ENCODE peak calls at places on chromosomes 6 and 20, in four cellular contexts. N, G, M and V are unnamed samples. For H3K27me3, the result is how much of the 10 kb centered on the place peaks cover.

GRCh38 chr20:19301142-19301541 is 88.7 kb downstream of the SLC24A3 start:
- DNase-seq in N (no peak), G (no peak), M (no peak), V (no peak)

GRCh38 chr6:154292066-154292465 is 64.5 kb downstream of the IPCEF1 start:
- DNase-seq in N (no peak), G (no peak), M (no peak), V (no peak)

GRCh38 chr20:53666144-53666543 is 72.5 kb upstream of the ZNF217 start:
- DNase-seq in N (no peak), G (no peak), M (no peak), V (no peak)

GRCh38 chr20:24164360-24164759 is 175.8 kb upstream of the GGTLC1 start:
- DNase-seq in N (no peak), G (no peak), M (peak), V (peak)

GRCh38 chr6:145569140-145569539 is 166.2 kb downstream of the EPM2A start:
- DNase-seq in N (no peak), G (no peak), M (no peak), V (no peak)

GRCh38 chr6:13012271-13012670 is 295.7 kb downstream of the PHACTR1 start:
- DNase-seq in N (no peak), G (no peak), M (no peak), V (no peak)

GRCh38 chr6:169909113-169909512 is 157.7 kb downstream of the ERMARD start:
- DNase-seq in N (no peak), G (no peak), M (no peak), V (no peak)

GRCh38 chr6:31725502-31726350 is 2.6 kb downstream of the MPIG6B start:
- DNase-seq in N (no peak), G (no peak), M (no peak), V (no peak)

GRCh38 chr6:71478834-71479541 is 190.4 kb downstream of the OGFRL1 start:
- DNase-seq in N (no peak), G (no peak), M (no peak), V (no peak)

GRCh38 chr6:22027226-22027725 is 269.6 kb downstream of the PRL start:
- DNase-seq in N (no peak), G (no peak), M (no peak), V (no peak)

GRCh38 chr20:22619272-22619671 is 34.9 kb upstream of the FOXA2 start:
- DNase-seq in N (no peak), G (no peak), M (peak), V (no peak)

GRCh38 chr6:44126320-44127149 is 717 bp downstream of the MRPL14 start:
- DNase-seq in N (peak), G (no peak), M (peak), V (peak)

GRCh38 chr6:44129841-44130322 is 2.5 kb downstream of the TMEM63B start:
- DNase-seq in N (no peak), G (no peak), M (peak), V (no peak)

GRCh38 chr6:44131880-44132279 is 4.5 kb downstream of the TMEM63B start:
- DNase-seq in N (no peak), G (no peak), M (no peak), V (no peak)

GRCh38 chr6:44127186-44128019 is at the start of the genes MRPL14 and TMEM63B:
- DNase-seq in N (peak), G (peak), M (peak), V (peak)

GRCh38 chr6:44128020-44128917 is 915 bp downstream of the TMEM63B start:
- DNase-seq in N (no peak), G (no peak), M (peak), V (peak)
- TF ChIP-seq CTCF in N (no peak), G (no peak), M (peak), V (peak)

GRCh38 chr6:165664553-165665383 is 1.7 kb upstream of the PDE10A start:
- DNase-seq in N (no peak), G (no peak), M (no peak), V (no peak)
- H3K27me3 ChIP-seq in N (under half), G (half or more), M (under half), V (under half)

GRCh38 chr6:54135665-54136370 is 24.6 kb downstream of the MLIP start:
- DNase-seq in N (no peak), G (no peak), M (peak), V (no peak)
- TF ChIP-seq TCF12 in N (no peak), G (no peak), M (no peak), V (no peak)

GRCh38 chr6:1335367-1336037 is 23.6 kb downstream of the FOXQ1 start:
- DNase-seq in N (no peak), G (no peak), M (peak), V (no peak)

GRCh38 chr6:1334725-1335124 is 22.8 kb downstream of the FOXQ1 start:
- DNase-seq in N (no peak), G (no peak), M (no peak), V (no peak)

GRCh38 chr6:1337791-1338190 is 25.9 kb downstream of the FOXQ1 start:
- DNase-seq in N (no peak), G (no peak), M (no peak), V (no peak)

GRCh38 chr6:1336246-1336843 is 24.4 kb downstream of the FOXQ1 start:
- DNase-seq in N (no peak), G (no peak), M (peak), V (no peak)
- TF ChIP-seq CTCF in N (peak), G (peak), M (peak), V (peak)

GRCh38 chr6:50815436-50816114 is 3.1 kb upstream of the TFAP2B start:
- DNase-seq in N (no peak), G (no peak), M (no peak), V (no peak)
- H3K27me3 ChIP-seq in N (under half), G (under half), M (under half), V (under half)

GRCh38 chr6:143449082-143449481 is 1.4 kb downstream of the ADAT2 start:
- DNase-seq in N (no peak), G (no peak), M (no peak), V (no peak)

GRCh38 chr6:143450453-143451362 is at the start of the genes ADAT2 and PEX3:
- DNase-seq in N (peak), G (peak), M (peak), V (peak)

GRCh38 chr6:143451531-143451930 is 926 bp downstream of the PEX3 start:
- DNase-seq in N (no peak), G (no peak), M (no peak), V (no peak)

DNA sequence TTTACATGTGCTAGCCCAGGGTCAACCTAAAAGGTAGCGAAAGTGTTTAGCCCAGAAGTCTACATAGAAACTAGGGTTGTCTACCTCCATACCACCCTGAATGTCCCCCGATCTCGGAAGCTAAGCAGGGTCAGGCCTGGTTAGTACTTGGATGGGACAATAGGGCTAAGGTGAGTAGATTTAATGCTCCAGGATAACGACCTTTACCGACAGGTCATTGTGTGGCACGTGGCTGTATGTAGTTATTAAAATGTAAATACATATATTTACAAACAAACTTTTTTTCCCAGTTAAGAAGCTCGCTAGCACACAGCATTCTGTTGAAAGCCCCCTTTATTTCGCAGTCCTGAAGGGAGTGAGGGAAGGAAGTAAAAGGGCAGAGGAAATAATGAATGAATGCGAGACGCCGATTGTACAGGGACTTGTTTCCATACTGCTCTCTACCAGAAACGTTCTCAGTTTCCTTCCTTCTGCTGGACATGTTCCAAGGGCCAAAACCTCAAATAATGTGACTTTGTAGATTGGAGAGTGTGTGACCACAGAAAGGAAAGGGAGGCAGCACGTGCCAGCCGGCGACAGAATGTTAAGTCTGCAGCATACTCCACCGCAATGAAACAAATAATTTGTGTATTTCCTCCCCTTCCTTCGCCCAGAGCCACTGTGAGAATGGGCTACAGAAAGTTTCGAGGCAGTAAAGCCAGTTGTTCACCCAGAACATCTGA is 603 bp downstream of the ADAT2 start:
- DNase-seq in N (peak), G (no peak), M (peak), V (peak)
- TF ChIP-seq TCF12 in N (no peak), G (no peak), M (no peak), V (no peak)

GRCh38 chr20:61300293-61300692 is 48.2 kb downstream of the CDH4 start:
- DNase-seq in N (no peak), G (no peak), M (no peak), V (no peak)
- TF ChIP-seq CTCF in N (no peak), G (no peak), M (no peak), V (no peak)

DNA sequence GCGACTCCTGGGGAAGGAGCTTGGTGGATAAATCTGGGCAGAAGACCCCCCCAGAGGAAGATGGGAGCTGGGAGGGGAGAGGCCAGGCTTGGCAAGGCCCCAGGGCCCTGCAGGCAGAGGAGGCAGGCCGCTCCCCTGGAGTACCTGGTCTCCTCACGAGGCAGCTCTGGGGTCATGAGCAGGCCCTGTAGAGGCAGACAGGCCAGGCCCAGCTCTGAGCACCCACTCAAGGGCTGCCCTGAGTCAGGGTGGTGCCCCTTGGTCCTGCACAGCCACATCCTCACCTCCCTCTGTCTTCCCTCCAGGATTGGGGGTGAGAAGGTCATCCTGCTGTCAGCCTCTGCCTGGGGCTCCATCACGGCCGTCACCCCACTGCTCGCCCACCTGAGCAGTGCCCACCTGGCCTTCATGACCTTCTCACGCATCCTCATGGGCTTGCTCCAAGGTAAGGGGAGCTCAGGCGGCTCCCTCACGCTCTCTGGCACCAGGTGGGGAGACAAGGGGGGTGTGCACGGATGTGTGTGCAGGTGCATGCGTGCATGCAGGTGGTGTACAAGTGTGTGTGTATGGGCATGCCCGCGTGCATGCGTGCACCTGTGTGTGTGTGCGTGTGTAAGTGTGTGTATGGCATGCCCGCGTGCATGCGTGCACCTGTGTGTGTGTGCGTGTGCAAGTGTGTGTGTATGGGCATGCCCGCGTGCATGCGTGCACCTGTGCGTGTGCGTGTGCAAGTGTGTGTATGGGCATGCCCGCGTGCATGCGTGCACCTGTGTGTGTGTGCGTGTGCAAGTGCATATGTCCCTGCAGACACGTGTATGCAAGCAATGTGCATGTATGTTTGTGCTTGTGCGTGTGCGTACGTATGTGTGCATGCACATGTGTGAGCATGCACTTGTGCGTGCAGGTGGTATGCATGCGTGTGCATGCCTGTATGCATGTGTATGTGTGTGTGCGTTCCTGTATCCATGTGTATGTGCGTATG is 4.9 kb downstream of the SLC17A9 start:
- DNase-seq in N (no peak), G (no peak), M (no peak), V (peak)
- H3K27me3 ChIP-seq in N (under half), G (under half), M (under half), V (under half)

DNA sequence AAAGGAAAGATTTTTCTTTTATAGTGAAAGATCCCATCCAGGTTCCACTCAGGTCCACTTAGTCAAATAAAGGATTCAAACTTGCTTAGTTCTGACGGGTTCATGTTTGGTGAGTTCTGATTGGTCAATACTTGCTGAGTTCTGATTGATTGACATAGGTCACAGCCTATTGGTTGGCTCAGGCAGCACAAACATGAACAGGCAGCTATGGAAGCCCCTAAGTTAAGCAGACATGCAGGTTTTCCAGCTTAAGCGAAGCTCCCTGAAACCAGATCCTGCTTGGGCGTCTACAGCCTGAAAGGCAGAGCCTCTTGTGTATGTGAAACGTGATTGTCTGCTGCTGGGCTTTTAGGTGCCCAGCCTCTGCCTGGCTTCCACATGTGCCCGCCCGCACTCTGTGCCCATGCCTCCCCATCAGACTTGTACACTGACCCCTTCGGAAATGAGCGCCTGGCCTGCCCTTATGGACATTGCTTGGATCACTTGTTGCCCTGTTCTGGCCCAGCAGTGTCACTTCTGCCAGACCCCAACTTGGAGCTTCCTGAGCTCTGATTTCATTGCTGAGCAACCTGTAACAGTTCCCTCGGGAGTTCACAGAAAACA is 45.4 kb upstream of the ECI2 start:
- DNase-seq in N (no peak), G (no peak), M (peak), V (peak)
- TF ChIP-seq TCF12 in N (no peak), G (no peak), M (no peak), V (no peak)

DNA sequence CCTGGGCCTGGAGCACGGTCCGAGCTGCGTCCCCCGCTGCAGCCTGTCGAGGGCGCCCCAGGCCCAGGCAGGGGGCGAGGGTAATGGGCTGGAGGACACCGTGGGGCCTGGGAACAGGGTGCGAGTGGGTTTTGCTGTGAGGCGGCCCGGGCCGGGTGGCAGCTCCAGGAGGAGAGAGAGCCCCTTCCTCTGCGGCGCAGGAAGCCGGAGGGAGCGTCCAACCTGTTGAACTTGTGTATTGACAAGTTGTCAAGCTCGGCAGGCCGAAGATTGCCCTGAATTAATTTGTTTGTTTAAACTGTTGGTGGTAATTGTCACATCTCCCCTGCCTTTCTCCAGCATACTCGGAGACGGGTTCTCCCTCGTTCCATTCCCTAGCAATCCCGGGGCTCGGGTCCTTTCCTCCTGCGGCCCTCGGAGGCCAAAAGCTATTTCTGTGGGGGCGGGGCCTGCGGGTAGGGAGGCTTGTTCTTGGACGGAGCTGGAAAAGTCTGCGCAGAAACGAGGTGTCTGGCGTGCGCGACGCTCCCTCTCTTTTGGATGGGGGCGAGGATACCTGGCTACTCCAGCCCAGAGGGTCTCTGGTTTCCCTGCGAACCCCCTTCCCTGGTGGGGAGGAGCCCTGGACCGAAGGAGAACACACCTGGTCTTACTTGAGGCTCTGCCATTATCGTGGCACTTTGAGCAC is 9.9 kb downstream of the NR2E1 start:
- DNase-seq in N (no peak), G (no peak), M (no peak), V (peak)
- TF ChIP-seq CTCF in N (peak), G (no peak), M (peak), V (no peak)